ENCODE peak calls at places on chromosomes 5 and 9, in eight cellular contexts. S is WERI-Rb-1, K is prostate gland, Y is HFF-Myc, N is AG10803, V is GM23338, U is esophagus muscularis mucosa, Q is lung. B is an unnamed sample.

GRCh38 chr9:137828527-137829259 is 48.9 kb upstream of the CACNA1B start:
- DNase-seq in S (no peak), K (no peak), Y (no peak), N (peak), V (peak), U (no peak), Q (no peak), B (no peak)

GRCh38 chr9:26392639-26393038 is 500.0 kb downstream of the CAAP1 start:
- DNase-seq in S (no peak), K (no peak), Y (no peak), N (no peak), V (no peak), U (no peak), Q (no peak), B (no peak)

GRCh38 chr9:80952523-80952922 is 736.8 kb downstream of the TLE1 start:
- DNase-seq in S (no peak), K (no peak), Y (no peak), N (no peak), V (no peak), U (no peak), Q (no peak), B (no peak)

GRCh38 chr5:136016945-136017530 is 11.8 kb upstream of the TGFBI start:
- DNase-seq in S (no peak), K (no peak), Y (no peak), N (peak), V (no peak), U (no peak), Q (no peak), B (peak)

GRCh38 chr9:36935768-36936497 is 98.1 kb downstream of the PAX5 start:
- DNase-seq in S (no peak), K (no peak), Y (no peak), N (no peak), V (no peak), U (no peak), Q (no peak), B (no peak)

GRCh38 chr9:89154218-89154617 is 24.4 kb downstream of the SHC3 start:
- DNase-seq in S (no peak), K (no peak), Y (no peak), N (no peak), V (no peak), U (no peak), Q (no peak), B (no peak)

GRCh38 chr5:73896668-73897067 is 270.7 kb downstream of the ARHGEF28 start:
- DNase-seq in S (no peak), K (no peak), Y (no peak), N (no peak), V (no peak), U (no peak), Q (no peak), B (no peak)

GRCh38 chr9:121559183-121559582 is 59.5 kb upstream of the GGTA1 start:
- DNase-seq in S (no peak), K (no peak), Y (no peak), N (no peak), V (no peak), U (no peak), Q (no peak), B (peak)

GRCh38 chr5:51242453-51242852 is 140.8 kb upstream of the ISL1 start:
- DNase-seq in S (no peak), K (no peak), Y (no peak), N (no peak), V (no peak), U (no peak), Q (no peak), B (no peak)

GRCh38 chr5:2068515-2068914 is 185.8 kb upstream of the IRX4 start:
- DNase-seq in S (no peak), K (no peak), Y (no peak), N (no peak), V (no peak), U (no peak), Q (no peak), B (no peak)

GRCh38 chr5:149053027-149053705 is 9.7 kb downstream of the SH3TC2 start:
- DNase-seq in S (peak), K (peak), Y (no peak), N (peak), V (no peak), U (peak), Q (no peak), B (peak)

GRCh38 chr5:172437445-172438303 is 16.7 kb downstream of the SH3PXD2B start:
- DNase-seq in S (no peak), K (no peak), Y (no peak), N (peak), V (no peak), U (no peak), Q (peak), B (peak)

GRCh38 chr5:31186672-31187267 is 6.7 kb upstream of the CDH6 start:
- DNase-seq in S (no peak), K (no peak), Y (peak), N (peak), V (peak), U (no peak), Q (no peak), B (no peak)

GRCh38 chr5:140362875-140363630 is 3.1 kb downstream of the SLC4A9 start:
- DNase-seq in S (peak), K (peak), Y (no peak), N (peak), V (peak), U (no peak), Q (peak), B (no peak)

GRCh38 chr5:160894-161540 is 30.3 kb upstream of the LRRC14B start:
- DNase-seq in S (no peak), K (no peak), Y (no peak), N (no peak), V (no peak), U (no peak), Q (no peak), B (no peak)

GRCh38 chr9:92709240-92709639 is 39.3 kb upstream of the IPPK start:
- DNase-seq in S (no peak), K (no peak), Y (no peak), N (no peak), V (no peak), U (no peak), Q (no peak), B (no peak)

GRCh38 chr5:172782169-172783039 is 11.4 kb upstream of the DUSP1 start:
- DNase-seq in S (no peak), K (no peak), Y (no peak), N (peak), V (no peak), U (no peak), Q (no peak), B (no peak)

GRCh38 chr9:38423939-38424843 is at the start of gene IGFBPL1:
- DNase-seq in S (peak), K (no peak), Y (no peak), N (no peak), V (peak), U (no peak), Q (no peak), B (no peak)

GRCh38 chr9:35114921-35115341 is 731 bp downstream of the ATOSB start:
- DNase-seq in S (peak), K (no peak), Y (no peak), N (peak), V (peak), U (no peak), Q (peak), B (no peak)

GRCh38 chr9:33250458-33250995 is 10.6 kb downstream of the SPINK4 start:
- DNase-seq in S (no peak), K (no peak), Y (no peak), N (peak), V (no peak), U (peak), Q (no peak), B (no peak)

GRCh38 chr9:34663296-34663590 is 786 bp upstream of the CCL27 start:
- DNase-seq in S (no peak), K (no peak), Y (no peak), N (no peak), V (no peak), U (no peak), Q (no peak), B (no peak)

GRCh38 chr5:159211712-159212111 is 2.4 kb upstream of the RNF145 start:
- DNase-seq in S (peak), K (no peak), Y (no peak), N (no peak), V (no peak), U (no peak), Q (peak), B (no peak)

GRCh38 chr5:93342563-93343061 is 238.4 kb downstream of the NR2F1-AS1 start:
- DNase-seq in S (no peak), K (no peak), Y (no peak), N (no peak), V (no peak), U (no peak), Q (no peak), B (no peak)

GRCh38 chr9:84229186-84229585 is 111.4 kb downstream of the SLC28A3 start:
- DNase-seq in S (no peak), K (no peak), Y (no peak), N (no peak), V (no peak), U (no peak), Q (no peak), B (no peak)

GRCh38 chr5:12910611-12911010 is 1006.4 kb upstream of the CTNND2 start:
- DNase-seq in S (no peak), K (no peak), Y (no peak), N (no peak), V (no peak), U (no peak), Q (no peak), B (no peak)
- H3K4me3 ChIP-seq in S (no peak), K (no peak), Y (no peak), N (no peak), V (no peak), U (no peak), Q (no peak), B (no peak)

GRCh38 chr5:65102826-65103673 is 334.3 kb downstream of the CWC27 start:
- DNase-seq in S (peak), K (peak), Y (no peak), N (peak), V (peak), U (no peak), Q (peak), B (no peak)
- TF ChIP-seq CTCF in S (peak), K (peak), Y (no peak), N (peak), V (peak), U (peak), Q (no peak), B (peak)

GRCh38 chr9:19551124-19551929 is 142.5 kb downstream of the ACER2 start:
- DNase-seq in S (peak), K (peak), Y (no peak), N (no peak), V (peak), U (no peak), Q (no peak), B (no peak)
- H3K4me3 ChIP-seq in S (no peak), K (peak), Y (no peak), N (no peak), V (no peak), U (peak), Q (no peak), B (no peak)

GRCh38 chr9:99025616-99026270 is 79.2 kb upstream of the TGFBR1 start:
- DNase-seq in S (no peak), K (no peak), Y (no peak), N (no peak), V (no peak), U (no peak), Q (no peak), B (no peak)
- TF ChIP-seq CTCF in S (peak), K (no peak), Y (no peak), N (no peak), V (peak), U (no peak), Q (no peak), B (no peak)

DNA sequence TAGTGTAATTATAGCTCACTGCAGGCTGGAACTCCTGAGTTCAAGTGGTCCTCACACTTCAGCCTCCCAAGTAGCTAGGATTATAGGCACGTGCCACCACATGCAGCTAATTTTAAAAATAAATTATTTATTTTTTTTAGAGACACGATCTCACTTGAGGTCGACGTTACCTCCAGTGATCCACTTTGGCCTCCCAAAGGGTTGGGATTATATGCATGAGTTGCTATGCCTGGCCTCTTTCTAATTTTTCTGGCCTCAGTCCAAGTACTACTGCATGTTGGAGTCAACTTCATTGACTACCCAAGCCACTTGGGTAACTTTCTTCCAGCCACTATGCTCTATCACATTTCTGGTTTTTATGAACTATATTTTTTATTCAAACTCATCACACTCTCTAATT is 148.3 kb downstream of the EFNA5 start:
- DNase-seq in S (no peak), K (no peak), Y (no peak), N (no peak), V (no peak), U (no peak), Q (no peak), B (no peak)
- H3K4me3 ChIP-seq in S (no peak), K (no peak), Y (no peak), N (no peak), V (no peak), U (no peak), Q (no peak), B (no peak)

DNA sequence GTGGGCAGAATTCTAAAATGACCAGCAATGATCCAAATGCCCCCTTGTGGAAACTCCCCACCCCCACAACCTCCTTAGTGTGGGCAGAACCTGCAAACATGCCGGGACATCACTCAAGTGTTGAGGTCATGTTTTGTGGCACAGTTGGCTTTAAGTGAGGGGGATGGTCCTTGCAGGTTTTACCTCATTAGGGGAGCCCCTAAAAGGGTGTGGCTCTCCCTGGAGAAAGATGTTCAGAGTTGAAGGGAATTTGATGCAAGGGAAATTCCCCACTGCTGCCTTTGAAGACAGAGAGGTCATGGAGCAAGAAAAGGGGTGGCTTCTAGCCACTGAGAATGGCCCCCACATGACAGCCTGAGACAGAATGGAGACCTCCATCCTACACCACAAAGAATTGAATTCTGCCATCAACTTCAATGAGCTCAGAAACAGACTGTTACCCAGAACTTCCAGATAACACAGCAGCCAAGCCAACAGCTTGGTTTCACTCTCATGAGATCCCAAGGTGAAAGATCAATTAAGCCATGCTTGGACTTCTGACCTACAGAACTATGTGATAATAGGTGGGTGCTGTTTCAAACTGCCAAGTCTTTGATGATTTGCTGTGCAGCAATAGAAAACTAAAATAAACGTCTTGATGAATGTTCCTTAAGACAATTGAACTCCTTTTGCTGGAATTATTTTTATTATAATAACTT is 103.4 kb downstream of the MED10 start:
- DNase-seq in S (no peak), K (no peak), Y (no peak), N (no peak), V (no peak), U (no peak), Q (no peak), B (no peak)
- TF ChIP-seq CTCF in S (no peak), K (no peak), Y (no peak), N (no peak), V (no peak), U (no peak), Q (no peak), B (no peak)

DNA sequence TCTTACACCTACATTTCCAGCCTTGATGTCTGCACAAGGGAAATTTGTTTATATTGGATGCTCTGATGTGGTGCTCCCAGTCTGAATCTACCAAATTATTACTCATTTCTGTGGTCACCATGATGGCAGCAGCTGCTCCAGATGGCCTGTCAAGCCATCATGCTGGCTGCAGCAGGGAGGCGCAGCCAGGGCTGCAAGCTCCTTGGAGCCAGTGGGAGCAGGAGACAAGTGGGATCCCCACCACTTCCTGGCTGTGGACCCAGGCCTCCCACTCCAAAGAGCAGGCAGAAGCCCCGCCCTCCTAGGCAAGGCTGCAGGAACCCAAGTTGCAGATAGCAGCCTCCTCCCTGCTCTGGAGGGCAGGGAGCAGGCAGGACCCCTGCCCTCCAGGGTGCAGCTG is 241.1 kb upstream of the ATP10B start:
- DNase-seq in S (no peak), K (no peak), Y (no peak), N (peak), V (no peak), U (no peak), Q (no peak), B (no peak)
- H3K4me3 ChIP-seq in S (no peak), K (no peak), Y (no peak), N (no peak), V (no peak), U (no peak), Q (no peak), B (no peak)

B was measured in retinal pigment epithelial cell.